ENCODE peak calls at places on chromosomes 3 and 15, in six cellular contexts. One of them, this sample, is unnamed.
A peak's percentile ranks its signal among the peaks of the same experiment; 100 is the strongest.

GRCh38 chr3:152051501-152052404 is 178.3 kb downstream of the SUCNR1 start:
- DNase-seq in fibroblast of lung: peak; percentile 47
- DNase-seq in sigmoid colon: no peak
- DNase-seq in neural progenitor cell: no peak
- DNase-seq in thyroid gland: no peak
- DNase-seq in HCT116: no peak
- DNase-seq in this sample: no peak

GRCh38 chr3:160950542-160950941 is 154.6 kb downstream of the B3GALNT1 start:
- DNase-seq in fibroblast of lung: peak; percentile 29
- DNase-seq in sigmoid colon: no peak
- DNase-seq in neural progenitor cell: no peak
- DNase-seq in thyroid gland: no peak
- DNase-seq in HCT116: no peak
- DNase-seq in this sample: no peak

GRCh38 chr15:78810377-78811123 is 714 bp downstream of the ADAMTS7 start:
- DNase-seq in fibroblast of lung: peak; percentile 45
- DNase-seq in sigmoid colon: peak; percentile 78
- DNase-seq in neural progenitor cell: peak; percentile 74
- DNase-seq in thyroid gland: peak; percentile 55
- DNase-seq in HCT116: no peak
- DNase-seq in this sample: peak; percentile 8

GRCh38 chr3:129651316-129652202 is 45.1 kb upstream of the PLXND1 start:
- DNase-seq in fibroblast of lung: peak; percentile 94
- DNase-seq in sigmoid colon: no peak
- DNase-seq in neural progenitor cell: peak; percentile 45
- DNase-seq in thyroid gland: no peak
- DNase-seq in HCT116: peak; percentile 59
- DNase-seq in this sample: peak; percentile 93

GRCh38 chr15:65805019-65805738 is 13.1 kb upstream of the DENND4A start:
- DNase-seq in fibroblast of lung: no peak
- DNase-seq in sigmoid colon: no peak
- DNase-seq in neural progenitor cell: no peak
- DNase-seq in thyroid gland: no peak
- DNase-seq in HCT116: no peak
- DNase-seq in this sample: no peak

GRCh38 chr15:36591534-36592411 is 12.3 kb downstream of the CDIN1 start:
- DNase-seq in fibroblast of lung: peak; percentile 78
- DNase-seq in sigmoid colon: no peak
- DNase-seq in neural progenitor cell: no peak
- DNase-seq in thyroid gland: peak; percentile 6
- DNase-seq in HCT116: no peak
- DNase-seq in this sample: peak; percentile 83

GRCh38 chr15:69980311-69981059 is 117.2 kb downstream of the TLE3 start:
- DNase-seq in fibroblast of lung: no peak
- DNase-seq in sigmoid colon: no peak
- DNase-seq in neural progenitor cell: no peak
- DNase-seq in thyroid gland: no peak
- DNase-seq in HCT116: no peak
- DNase-seq in this sample: no peak

GRCh38 chr3:175605851-175606250 is 746.7 kb downstream of the NAALADL2 start:
- DNase-seq in fibroblast of lung: peak; percentile 36
- DNase-seq in sigmoid colon: no peak
- DNase-seq in neural progenitor cell: peak; percentile 71
- DNase-seq in thyroid gland: no peak
- DNase-seq in HCT116: no peak
- DNase-seq in this sample: no peak

GRCh38 chr3:94115482-94115881 is 52.6 kb downstream of the NSUN3 start:
- DNase-seq in fibroblast of lung: peak; percentile 45
- DNase-seq in sigmoid colon: no peak
- DNase-seq in neural progenitor cell: peak; percentile 33
- DNase-seq in thyroid gland: no peak
- DNase-seq in HCT116: peak; percentile 3
- DNase-seq in this sample: peak; percentile 32

GRCh38 chr3:124229407-124229806 is 237.5 kb upstream of the ROPN1 start:
- DNase-seq in fibroblast of lung: peak; percentile 62
- DNase-seq in sigmoid colon: no peak
- DNase-seq in neural progenitor cell: no peak
- DNase-seq in thyroid gland: no peak
- DNase-seq in HCT116: no peak
- DNase-seq in this sample: peak; percentile 40

GRCh38 chr3:38556640-38557358 is 60.7 kb downstream of the EXOG start:
- DNase-seq in fibroblast of lung: no peak
- DNase-seq in sigmoid colon: peak; percentile 33
- DNase-seq in neural progenitor cell: no peak
- DNase-seq in thyroid gland: no peak
- DNase-seq in HCT116: no peak
- DNase-seq in this sample: no peak

GRCh38 chr3:193982258-193982659 is 153.7 kb upstream of the HES1 start:
- DNase-seq in fibroblast of lung: peak; percentile 89
- DNase-seq in sigmoid colon: peak; percentile 81
- DNase-seq in neural progenitor cell: no peak
- DNase-seq in thyroid gland: peak; percentile 91
- DNase-seq in HCT116: no peak
- DNase-seq in this sample: peak; percentile 51

GRCh38 chr3:115922681-115923347 is 299.5 kb downstream of the GAP43 start:
- DNase-seq in fibroblast of lung: peak; percentile 66
- DNase-seq in sigmoid colon: no peak
- DNase-seq in neural progenitor cell: peak; percentile 26
- DNase-seq in thyroid gland: no peak
- DNase-seq in HCT116: peak; percentile 12
- DNase-seq in this sample: peak; percentile 51

GRCh38 chr3:47452460-47453215 is 23.1 kb downstream of the SCAP start:
- DNase-seq in fibroblast of lung: no peak
- DNase-seq in sigmoid colon: no peak
- DNase-seq in neural progenitor cell: no peak
- DNase-seq in thyroid gland: no peak
- DNase-seq in HCT116: no peak
- DNase-seq in this sample: no peak

GRCh38 chr3:9373443-9373842 is 10.6 kb downstream of the THUMPD3 start:
- DNase-seq in fibroblast of lung: no peak
- DNase-seq in sigmoid colon: no peak
- DNase-seq in neural progenitor cell: no peak
- DNase-seq in thyroid gland: no peak
- DNase-seq in HCT116: no peak
- DNase-seq in this sample: no peak

GRCh38 chr3:72423643-72424042 is 424.6 kb downstream of the SHQ1 start:
- DNase-seq in fibroblast of lung: no peak
- DNase-seq in sigmoid colon: no peak
- DNase-seq in neural progenitor cell: no peak
- DNase-seq in thyroid gland: no peak
- DNase-seq in HCT116: no peak
- DNase-seq in this sample: no peak

GRCh38 chr3:119073258-119074001 is 38.8 kb upstream of the IGSF11 start:
- DNase-seq in fibroblast of lung: no peak
- DNase-seq in sigmoid colon: peak; percentile 55
- DNase-seq in neural progenitor cell: no peak
- DNase-seq in thyroid gland: no peak
- DNase-seq in HCT116: no peak
- DNase-seq in this sample: no peak

GRCh38 chr3:190229632-190230424 is 92.4 kb downstream of the CLDN1 start:
- DNase-seq in fibroblast of lung: peak; percentile 77
- DNase-seq in sigmoid colon: no peak
- DNase-seq in neural progenitor cell: no peak
- DNase-seq in thyroid gland: no peak
- DNase-seq in HCT116: no peak
- DNase-seq in this sample: peak; percentile 96

GRCh38 chr3:108524547-108524946 is 14.2 kb upstream of the MYH15 start:
- DNase-seq in fibroblast of lung: no peak
- DNase-seq in sigmoid colon: no peak
- DNase-seq in neural progenitor cell: peak; percentile 17
- DNase-seq in thyroid gland: no peak
- DNase-seq in HCT116: no peak
- DNase-seq in this sample: no peak

GRCh38 chr3:51955893-51956770 is 951 bp downstream of the GPR62 start:
- DNase-seq in fibroblast of lung: peak; percentile 69
- DNase-seq in sigmoid colon: no peak
- DNase-seq in neural progenitor cell: peak; percentile 84
- DNase-seq in thyroid gland: peak; percentile 63
- DNase-seq in HCT116: no peak
- DNase-seq in this sample: no peak

GRCh38 chr3:17195856-17196604 is 311.3 kb downstream of the PLCL2 start:
- DNase-seq in fibroblast of lung: peak; percentile 25
- DNase-seq in sigmoid colon: no peak
- DNase-seq in neural progenitor cell: peak; percentile 11
- DNase-seq in thyroid gland: no peak
- DNase-seq in HCT116: no peak
- DNase-seq in this sample: no peak

GRCh38 chr3:110178965-110179364 is 841.6 kb upstream of the DPPA4 start:
- DNase-seq in fibroblast of lung: no peak
- DNase-seq in sigmoid colon: no peak
- DNase-seq in neural progenitor cell: peak; percentile 17
- DNase-seq in thyroid gland: peak; percentile 12
- DNase-seq in HCT116: no peak
- DNase-seq in this sample: no peak

GRCh38 chr3:141414141-141414689 is 45.9 kb downstream of the ZBTB38 start:
- DNase-seq in fibroblast of lung: peak; percentile 83
- DNase-seq in sigmoid colon: peak; percentile 81
- DNase-seq in neural progenitor cell: no peak
- DNase-seq in thyroid gland: peak; percentile 64
- DNase-seq in HCT116: no peak
- DNase-seq in this sample: no peak

GRCh38 chr3:158909870-158910269 is 108.0 kb downstream of the MFSD1 start:
- DNase-seq in fibroblast of lung: peak; percentile 44
- DNase-seq in sigmoid colon: no peak
- DNase-seq in neural progenitor cell: no peak
- DNase-seq in thyroid gland: no peak
- DNase-seq in HCT116: no peak
- DNase-seq in this sample: peak; percentile 49

GRCh38 chr3:170359178-170359704 is 1.7 kb downstream of the SKIL start:
- DNase-seq in fibroblast of lung: no peak
- DNase-seq in sigmoid colon: no peak
- DNase-seq in neural progenitor cell: no peak
- DNase-seq in thyroid gland: no peak
- DNase-seq in HCT116: no peak
- DNase-seq in this sample: no peak
- H3K4me1 ChIP-seq in fibroblast of lung: peaks cover 3% of the 10 kb centered on the region
- H3K4me1 ChIP-seq in sigmoid colon: no peaks in the 10 kb centered on the region
- H3K4me1 ChIP-seq in neural progenitor cell: peaks cover 19% of the 10 kb centered on the region
- H3K4me1 ChIP-seq in thyroid gland: peaks cover 32% of the 10 kb centered on the region
- H3K4me1 ChIP-seq in HCT116: peaks cover 11% of the 10 kb centered on the region
- H3K4me1 ChIP-seq in this sample: peaks cover 4% of the 10 kb centered on the region

GRCh38 chr3:117218709-117219108 is 509.1 kb downstream of the TUSC7 start:
- DNase-seq in fibroblast of lung: no peak
- DNase-seq in sigmoid colon: no peak
- DNase-seq in neural progenitor cell: no peak
- DNase-seq in thyroid gland: no peak
- DNase-seq in HCT116: no peak
- DNase-seq in this sample: no peak

GRCh38 chr3:117219296-117219695 is 509.7 kb downstream of the TUSC7 start:
- DNase-seq in fibroblast of lung: no peak
- DNase-seq in sigmoid colon: no peak
- DNase-seq in neural progenitor cell: no peak
- DNase-seq in thyroid gland: no peak
- DNase-seq in HCT116: no peak
- DNase-seq in this sample: no peak

GRCh38 chr3:117217837-117218236 is 508.3 kb downstream of the TUSC7 start:
- DNase-seq in fibroblast of lung: no peak
- DNase-seq in sigmoid colon: no peak
- DNase-seq in neural progenitor cell: no peak
- DNase-seq in thyroid gland: no peak
- DNase-seq in HCT116: no peak
- DNase-seq in this sample: no peak

GRCh38 chr3:117217355-117217754 is 507.8 kb downstream of the TUSC7 start:
- DNase-seq in fibroblast of lung: no peak
- DNase-seq in sigmoid colon: no peak
- DNase-seq in neural progenitor cell: no peak
- DNase-seq in thyroid gland: no peak
- DNase-seq in HCT116: no peak
- DNase-seq in this sample: no peak
- TF ChIP-seq CTCF in fibroblast of lung: no peak
- TF ChIP-seq CTCF in sigmoid colon: no peak
- TF ChIP-seq CTCF in neural progenitor cell: no peak
- TF ChIP-seq CTCF in thyroid gland: no peak
- TF ChIP-seq CTCF in HCT116: no peak
- TF ChIP-seq CTCF in this sample: no peak

DNA sequence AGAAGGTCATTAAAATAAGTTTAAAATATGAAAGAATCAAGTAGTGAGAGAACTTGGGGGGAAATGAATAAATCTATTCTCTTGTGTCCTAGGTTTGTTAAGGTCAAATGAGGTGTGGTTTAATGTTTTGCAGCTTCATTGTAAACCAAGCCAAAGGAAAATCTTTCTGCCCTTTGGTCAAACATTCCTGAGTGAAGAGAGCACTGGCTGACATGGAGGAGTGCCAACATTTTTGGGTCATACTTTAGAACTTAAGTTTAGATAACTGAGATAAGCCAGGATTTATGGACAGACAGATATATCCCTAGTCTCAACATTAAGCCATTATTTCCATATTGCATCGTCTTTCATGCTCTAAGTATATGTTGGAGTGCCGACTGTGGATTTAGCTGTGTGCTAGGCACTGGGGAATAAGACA is 66.4 kb downstream of the PTPRG start:
- DNase-seq in fibroblast of lung: peak; percentile 91
- DNase-seq in sigmoid colon: no peak
- DNase-seq in neural progenitor cell: no peak
- DNase-seq in thyroid gland: peak; percentile 23
- DNase-seq in HCT116: no peak
- DNase-seq in this sample: peak; percentile 74
- H3K27ac ChIP-seq in fibroblast of lung: no peak overlapping the region
- H3K27ac ChIP-seq in sigmoid colon: peak overlapping the region; percentile 11
- H3K27ac ChIP-seq in neural progenitor cell: no peak overlapping the region
- H3K27ac ChIP-seq in thyroid gland: no peak overlapping the region
- H3K27ac ChIP-seq in HCT116: no peak overlapping the region
- H3K27ac ChIP-seq in this sample: no peak overlapping the region

GRCh38 chr3:53593611-53594010 is 99.2 kb downstream of the CACNA1D start:
- DNase-seq in fibroblast of lung: no peak
- DNase-seq in sigmoid colon: no peak
- DNase-seq in neural progenitor cell: no peak
- DNase-seq in thyroid gland: no peak
- DNase-seq in HCT116: no peak
- DNase-seq in this sample: no peak

GRCh38 chr3:53594276-53594675 is 99.9 kb downstream of the CACNA1D start:
- DNase-seq in fibroblast of lung: no peak
- DNase-seq in sigmoid colon: no peak
- DNase-seq in neural progenitor cell: no peak
- DNase-seq in thyroid gland: no peak
- DNase-seq in HCT116: no peak
- DNase-seq in this sample: no peak

GRCh38 chr3:53592862-53593261 is 98.5 kb downstream of the CACNA1D start:
- DNase-seq in fibroblast of lung: no peak
- DNase-seq in sigmoid colon: no peak
- DNase-seq in neural progenitor cell: no peak
- DNase-seq in thyroid gland: no peak
- DNase-seq in HCT116: no peak
- DNase-seq in this sample: no peak

GRCh38 chr3:53597136-53597915 is 102.9 kb downstream of the CACNA1D start:
- DNase-seq in fibroblast of lung: no peak
- DNase-seq in sigmoid colon: no peak
- DNase-seq in neural progenitor cell: no peak
- DNase-seq in thyroid gland: no peak
- DNase-seq in HCT116: no peak
- DNase-seq in this sample: no peak

DNA sequence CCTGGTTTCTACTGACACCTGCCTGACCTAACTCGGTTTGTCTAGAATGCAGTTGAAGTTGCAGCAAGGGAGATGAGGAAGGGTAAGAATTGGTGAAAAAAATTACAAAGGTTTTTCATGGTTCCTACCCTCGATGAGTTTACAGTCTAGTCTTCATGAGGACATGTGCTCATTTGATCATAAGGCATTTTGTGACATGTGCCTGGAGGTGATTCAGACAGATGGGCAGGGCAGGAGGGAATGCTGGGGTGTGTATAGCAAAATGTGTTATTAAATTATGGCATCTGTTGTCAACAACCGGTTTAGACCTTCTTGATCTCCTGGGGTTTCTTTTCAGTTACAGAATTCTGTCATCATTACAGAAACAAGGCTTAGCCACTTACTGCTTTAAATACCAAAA is 101.2 kb downstream of the CACNA1D start:
- DNase-seq in fibroblast of lung: no peak
- DNase-seq in sigmoid colon: no peak
- DNase-seq in neural progenitor cell: no peak
- DNase-seq in thyroid gland: no peak
- DNase-seq in HCT116: no peak
- DNase-seq in this sample: no peak
- H3K4me1 ChIP-seq in fibroblast of lung: no peaks in the 10 kb centered on the region
- H3K4me1 ChIP-seq in sigmoid colon: no peaks in the 10 kb centered on the region
- H3K4me1 ChIP-seq in neural progenitor cell: no peaks in the 10 kb centered on the region
- H3K4me1 ChIP-seq in thyroid gland: peaks cover 5% of the 10 kb centered on the region
- H3K4me1 ChIP-seq in HCT116: no peaks in the 10 kb centered on the region
- H3K4me1 ChIP-seq in this sample: no peaks in the 10 kb centered on the region

This sample was measured in foreskin keratinocyte.